ENCODE peak calls at places on chromosome 11, in five cellular contexts. E is caudate nucleus, A is GM23248, X is HuH-7.5, R is mesenteric fat pad. G is an unnamed sample.

GRCh38 chr11:100220801-100221200 is 466.3 kb upstream of the ARHGAP42 start:
- DNase-seq in A (no peak), R (no peak), E (no peak), X (no peak), G (no peak)

GRCh38 chr11:65424200-65425104 is 1.9 kb downstream of the NEAT1 start:
- DNase-seq in E (no peak), R (peak; percentile 91), A (peak; percentile 80), X (no peak), G (no peak)

GRCh38 chr11:82701847-82702520 is 31.7 kb downstream of the FAM181B start:
- DNase-seq in X (no peak), R (no peak), E (peak; percentile 7), A (peak; percentile 50), G (no peak)

GRCh38 chr11:75891947-75892739 is 77.1 kb downstream of the UVRAG start:
- DNase-seq in E (no peak), A (no peak), X (no peak), R (no peak), G (no peak)

GRCh38 chr11:5592615-5593014 is 3.8 kb upstream of the TRIM6 start:
- DNase-seq in R (no peak), A (no peak), E (no peak), X (no peak), G (no peak)

GRCh38 chr11:80529722-80530121 is 1088.9 kb upstream of the TENM4 start:
- DNase-seq in A (no peak), X (no peak), E (no peak), R (no peak), G (no peak)

GRCh38 chr11:119361056-119361787 is 14.7 kb upstream of the MFRP start:
- DNase-seq in X (peak; percentile 49), E (peak; percentile 76), R (no peak), A (peak; percentile 92), G (no peak)

GRCh38 chr11:46247664-46248063 is 29.8 kb upstream of the CREB3L1 start:
- DNase-seq in E (no peak), R (no peak), A (peak; percentile 24), X (peak; percentile 75), G (no peak)

GRCh38 chr11:26134481-26135355 is 197.2 kb upstream of the ANO3 start:
- DNase-seq in E (no peak), R (no peak), A (peak; percentile 28), X (no peak), G (no peak)

GRCh38 chr11:78469905-78470304 is 52.3 kb upstream of the GAB2 start:
- DNase-seq in E (no peak), X (no peak), A (no peak), R (no peak), G (no peak)

GRCh38 chr11:130710442-130711101 is 205.7 kb downstream of the SNX19 start:
- DNase-seq in R (no peak), A (no peak), X (no peak), E (no peak), G (no peak)

GRCh38 chr11:105148241-105148640 is 8.7 kb upstream of the CARD18 start:
- DNase-seq in X (no peak), E (no peak), R (no peak), A (peak; percentile 52), G (no peak)

GRCh38 chr11:94740975-94741707 is 27.0 kb upstream of the AMOTL1 start:
- DNase-seq in A (peak; percentile 75), X (peak; percentile 80), E (no peak), R (no peak), G (no peak)

GRCh38 chr11:64186205-64187165 is 514 bp downstream of the STIP1 start:
- DNase-seq in A (peak; percentile 55), X (no peak), R (no peak), E (no peak), G (no peak)

G was measured in amygdala.